ENCODE peak calls at places on chromosomes 7 and 10, in seven cellular contexts. P, L, T, A, J, R and G are unnamed samples.

GRCh38 chr10:86019141-86019540 is 347.5 kb downstream of the GRID1 start:
- DNase-seq in P (no peak), L (no peak), T (no peak), A (no peak), J (no peak), R (no peak), G (no peak)

GRCh38 chr10:102434251-102434913 is 2.0 kb upstream of the CUEDC2 start:
- DNase-seq in P (peak; percentile 80), L (no peak), T (no peak), A (peak; percentile 64), J (no peak), R (peak; percentile 59), G (peak; percentile 49)

GRCh38 chr7:14191686-14192098 is 202.2 kb upstream of the ETV1 start:
- DNase-seq in P (peak; percentile 90), L (peak; percentile 45), T (no peak), A (peak; percentile 56), J (no peak), R (peak; percentile 65), G (no peak)

GRCh38 chr10:117455346-117455745 is 80.1 kb upstream of the PDZD8 start:
- DNase-seq in P (no peak), L (no peak), T (no peak), A (no peak), J (no peak), R (no peak), G (no peak)

GRCh38 chr7:70091362-70091761 is 493.1 kb downstream of the AUTS2 start:
- DNase-seq in P (no peak), L (no peak), T (no peak), A (no peak), J (no peak), R (no peak), G (no peak)

GRCh38 chr10:117074621-117075020 is 63.4 kb downstream of the VAX1 start:
- DNase-seq in P (no peak), L (no peak), T (no peak), A (no peak), J (no peak), R (no peak), G (peak; percentile 69)

GRCh38 chr10:17067549-17068264 is 61.9 kb downstream of the CUBN start:
- DNase-seq in P (peak; percentile 6), L (peak; percentile 46), T (no peak), A (peak; percentile 36), J (no peak), R (peak; percentile 58), G (no peak)

GRCh38 chr7:46369933-46370654 is 449.0 kb upstream of the IGFBP3 start:
- DNase-seq in P (peak; percentile 91), L (peak; percentile 92), T (no peak), A (peak; percentile 91), J (no peak), R (peak; percentile 93), G (no peak)

GRCh38 chr10:118045842-118046490 is 775 bp downstream of the RAB11FIP2 start:
- DNase-seq in P (peak; percentile 85), L (peak; percentile 35), T (no peak), A (peak; percentile 29), J (peak; percentile 9), R (peak; percentile 41), G (peak; percentile 70)

GRCh38 chr7:155869784-155870076 is 57.5 kb upstream of the SHH start:
- DNase-seq in P (no peak), L (no peak), T (no peak), A (no peak), J (no peak), R (no peak), G (no peak)

GRCh38 chr7:116075351-116076145 is 45.0 kb upstream of the TFEC start:
- DNase-seq in P (no peak), L (no peak), T (no peak), A (peak; percentile 7), J (no peak), R (peak; percentile 14), G (peak; percentile 21)

GRCh38 chr7:94069154-94069739 is 65.1 kb upstream of the BET1 start:
- DNase-seq in P (peak; percentile 27), L (peak; percentile 56), T (no peak), A (peak; percentile 49), J (no peak), R (peak; percentile 65), G (no peak)

GRCh38 chr7:120709931-120710330 is 148.0 kb downstream of the TSPAN12 start:
- DNase-seq in P (no peak), L (peak; percentile 33), T (no peak), A (no peak), J (no peak), R (peak; percentile 35), G (no peak)

GRCh38 chr10:34899161-34899560 is 84.1 kb upstream of the PARD3 start:
- DNase-seq in P (no peak), L (no peak), T (no peak), A (no peak), J (no peak), R (no peak), G (no peak)

GRCh38 chr7:75945297-75946168 is 30.6 kb downstream of the POR start:
- DNase-seq in P (peak; percentile 44), L (no peak), T (no peak), A (peak; percentile 35), J (peak; percentile 56), R (peak; percentile 29), G (no peak)

GRCh38 chr10:58219875-58220274 is 47.8 kb downstream of the IPMK start:
- DNase-seq in P (peak; percentile 22), L (peak; percentile 28), T (no peak), A (no peak), J (no peak), R (peak; percentile 39), G (no peak)

GRCh38 chr7:1566687-1567081 is 3.1 kb downstream of the PSMG3 start:
- DNase-seq in P (no peak), L (no peak), T (no peak), A (no peak), J (no peak), R (no peak), G (no peak)

GRCh38 chr7:105149827-105150226 is 135.8 kb downstream of the KMT2E start:
- DNase-seq in P (peak; percentile 72), L (peak; percentile 47), T (no peak), A (peak; percentile 64), J (no peak), R (peak; percentile 64), G (no peak)

GRCh38 chr7:139887895-139888518 is 58.9 kb downstream of the TBXAS1 start:
- DNase-seq in P (no peak), L (no peak), T (no peak), A (no peak), J (peak; percentile 57), R (no peak), G (no peak)

GRCh38 chr7:101588131-101588935 is 40.8 kb downstream of the MYL10 start:
- DNase-seq in P (no peak), L (no peak), T (no peak), A (no peak), J (peak; percentile 6), R (no peak), G (no peak)

GRCh38 chr10:122373713-122374112 is 795 bp upstream of the PLEKHA1 start:
- DNase-seq in P (peak; percentile 57), L (no peak), T (no peak), A (peak; percentile 4), J (no peak), R (peak; percentile 43), G (peak; percentile 18)

GRCh38 chr10:1567152-1567551 is 170.2 kb downstream of the ADARB2 start:
- DNase-seq in P (no peak), L (no peak), T (no peak), A (no peak), J (no peak), R (no peak), G (no peak)

GRCh38 chr7:106216517-106217088 is 68.2 kb downstream of the NAMPT start:
- DNase-seq in P (peak; percentile 96), L (peak; percentile 94), T (no peak), A (peak; percentile 97), J (peak; percentile 90), R (peak; percentile 95), G (peak; percentile 62)

GRCh38 chr10:4051011-4051407 is 266.0 kb upstream of the KLF6 start:
- DNase-seq in P (peak; percentile 51), L (no peak), T (no peak), A (peak; percentile 58), J (no peak), R (no peak), G (no peak)

GRCh38 chr7:74006451-74007259 is 21.3 kb upstream of the ELN start:
- DNase-seq in P (no peak), L (no peak), T (no peak), A (no peak), J (no peak), R (no peak), G (no peak)

GRCh38 chr7:18513343-18513742 is 17.8 kb downstream of the HDAC9 start:
- DNase-seq in P (no peak), L (no peak), T (no peak), A (no peak), J (no peak), R (no peak), G (peak; percentile 50)

GRCh38 chr10:88467835-88468485 is 115.2 kb downstream of the RNLS start:
- DNase-seq in P (peak; percentile 13), L (peak; percentile 32), T (no peak), A (peak; percentile 12), J (no peak), R (peak; percentile 47), G (no peak)
- H3K4me2 ChIP-seq in P (no peak overlapping the region), L (no peak overlapping the region), T (no peak overlapping the region), A (no peak overlapping the region), J (no peak overlapping the region), R (no peak overlapping the region), G (no peak overlapping the region)

GRCh38 chr7:77866791-77867190 is 68.2 kb downstream of the PHTF2 start:
- DNase-seq in P (peak; percentile 74), L (peak; percentile 57), T (no peak), A (peak; percentile 87), J (no peak), R (peak; percentile 69), G (no peak)
- H3K27ac ChIP-seq in P (peak overlapping the region; percentile 41), L (peak overlapping the region; percentile 61), T (no peak overlapping the region), A (peak overlapping the region; percentile 50), J (no peak overlapping the region), R (peak overlapping the region; percentile 71), G (no peak overlapping the region)

DNA sequence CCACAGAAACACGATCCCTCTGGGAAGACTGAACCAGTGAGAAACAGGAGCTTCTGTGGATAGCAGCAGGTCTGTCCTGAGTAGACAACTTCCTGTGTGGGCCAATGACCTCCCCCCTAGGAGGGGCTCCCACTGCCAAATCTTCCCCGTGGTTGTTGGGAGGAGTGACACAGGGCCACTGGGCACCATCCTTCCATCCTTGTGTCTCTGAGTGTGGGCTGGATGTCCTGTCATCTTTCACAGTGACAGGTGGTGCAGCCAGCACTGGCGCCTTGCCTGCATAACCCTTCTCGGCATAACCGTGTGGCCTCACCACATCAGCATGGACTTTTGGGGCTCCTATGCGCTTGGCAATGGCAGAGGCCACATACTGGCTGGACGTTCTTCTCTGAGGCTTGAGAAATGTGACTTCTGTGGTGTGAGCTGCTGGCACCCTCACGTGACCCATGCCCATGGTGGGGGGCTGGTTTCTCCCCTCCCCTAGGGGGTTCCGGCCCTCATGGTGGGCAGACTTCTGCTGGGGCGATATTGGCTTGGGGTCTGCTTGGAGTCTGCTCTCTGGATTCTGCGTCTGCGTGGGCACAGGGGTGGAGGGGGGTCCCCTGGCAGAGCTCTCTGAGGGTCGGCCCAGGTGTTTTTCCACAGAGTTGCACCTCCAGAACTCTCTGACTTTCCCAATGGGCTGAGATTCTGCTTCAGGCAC is 245.6 kb upstream of the GRB10 start:
- DNase-seq in P (no peak), L (no peak), T (no peak), A (peak; percentile 67), J (no peak), R (no peak), G (no peak)
- H3K4me1 ChIP-seq in P (peaks cover 27% of the 10 kb centered on the region), L (peaks cover 25% of the 10 kb centered on the region), T (peaks cover 4% of the 10 kb centered on the region), A (peaks cover 17% of the 10 kb centered on the region), J (no peaks in the 10 kb centered on the region), R (peaks cover 13% of the 10 kb centered on the region), G (no peaks in the 10 kb centered on the region)

GRCh38 chr7:36642010-36642409 is 82.3 kb downstream of the AOAH start:
- DNase-seq in P (no peak), L (no peak), T (no peak), A (no peak), J (no peak), R (no peak), G (no peak)
- H3K4me2 ChIP-seq in P (no peak overlapping the region), L (no peak overlapping the region), T (no peak overlapping the region), A (no peak overlapping the region), J (no peak overlapping the region), R (no peak overlapping the region), G (no peak overlapping the region)